ENCODE peak calls at places on chromosomes 11 and 22, in eight cellular contexts. One of them, this sample, is unnamed.

GRCh38 chr22:27723708-27724107 is 77.8 kb downstream of the MN1 start:
- DNase-seq in epithelial cell of esophagus: no peak
- DNase-seq in HS-27A: no peak
- DNase-seq in IMR-90: no peak
- DNase-seq in stimulated activated CD4-positive, alpha-beta T cell treated with anti-CD3 and anti-CD28 coated beads, Interleukin-2, amount 100 ng/mL, for 48 hours: no peak
- DNase-seq in NCI-H1436: no peak
- DNase-seq in cardiac fibroblast: no peak
- DNase-seq in activated naive CD8-positive, alpha-beta T cell treated with anti-CD3 and anti-CD28 coated beads, Interleukin-2, amount 50 U/mL, for 24 hours: no peak
- DNase-seq in this sample: no peak

GRCh38 chr11:34987617-34988016 is 71.2 kb downstream of the PDHX start:
- DNase-seq in epithelial cell of esophagus: no peak
- DNase-seq in HS-27A: no peak
- DNase-seq in IMR-90: peak; percentile 62
- DNase-seq in stimulated activated CD4-positive, alpha-beta T cell treated with anti-CD3 and anti-CD28 coated beads, Interleukin-2, amount 100 ng/mL, for 48 hours: no peak
- DNase-seq in NCI-H1436: no peak
- DNase-seq in cardiac fibroblast: no peak
- DNase-seq in activated naive CD8-positive, alpha-beta T cell treated with anti-CD3 and anti-CD28 coated beads, Interleukin-2, amount 50 U/mL, for 24 hours: no peak
- DNase-seq in this sample: no peak

GRCh38 chr11:60064115-60064514 is 7.7 kb downstream of the MS4A3 start:
- DNase-seq in epithelial cell of esophagus: no peak
- DNase-seq in HS-27A: no peak
- DNase-seq in IMR-90: no peak
- DNase-seq in stimulated activated CD4-positive, alpha-beta T cell treated with anti-CD3 and anti-CD28 coated beads, Interleukin-2, amount 100 ng/mL, for 48 hours: no peak
- DNase-seq in NCI-H1436: no peak
- DNase-seq in cardiac fibroblast: no peak
- DNase-seq in activated naive CD8-positive, alpha-beta T cell treated with anti-CD3 and anti-CD28 coated beads, Interleukin-2, amount 50 U/mL, for 24 hours: no peak
- DNase-seq in this sample: no peak

GRCh38 chr11:7564803-7565202 is 51.0 kb downstream of the PPFIBP2 start:
- DNase-seq in epithelial cell of esophagus: no peak
- DNase-seq in HS-27A: no peak
- DNase-seq in IMR-90: no peak
- DNase-seq in stimulated activated CD4-positive, alpha-beta T cell treated with anti-CD3 and anti-CD28 coated beads, Interleukin-2, amount 100 ng/mL, for 48 hours: no peak
- DNase-seq in NCI-H1436: no peak
- DNase-seq in cardiac fibroblast: no peak
- DNase-seq in activated naive CD8-positive, alpha-beta T cell treated with anti-CD3 and anti-CD28 coated beads, Interleukin-2, amount 50 U/mL, for 24 hours: no peak
- DNase-seq in this sample: no peak

GRCh38 chr11:111792314-111792713 is 26.1 kb upstream of the PPP2R1B start:
- DNase-seq in epithelial cell of esophagus: no peak
- DNase-seq in HS-27A: no peak
- DNase-seq in IMR-90: no peak
- DNase-seq in stimulated activated CD4-positive, alpha-beta T cell treated with anti-CD3 and anti-CD28 coated beads, Interleukin-2, amount 100 ng/mL, for 48 hours: no peak
- DNase-seq in NCI-H1436: no peak
- DNase-seq in cardiac fibroblast: no peak
- DNase-seq in activated naive CD8-positive, alpha-beta T cell treated with anti-CD3 and anti-CD28 coated beads, Interleukin-2, amount 50 U/mL, for 24 hours: no peak
- DNase-seq in this sample: no peak

GRCh38 chr11:30458541-30458940 is 127.6 kb downstream of the MPPED2 start:
- DNase-seq in epithelial cell of esophagus: no peak
- DNase-seq in HS-27A: no peak
- DNase-seq in IMR-90: no peak
- DNase-seq in stimulated activated CD4-positive, alpha-beta T cell treated with anti-CD3 and anti-CD28 coated beads, Interleukin-2, amount 100 ng/mL, for 48 hours: no peak
- DNase-seq in NCI-H1436: no peak
- DNase-seq in cardiac fibroblast: no peak
- DNase-seq in activated naive CD8-positive, alpha-beta T cell treated with anti-CD3 and anti-CD28 coated beads, Interleukin-2, amount 50 U/mL, for 24 hours: no peak
- DNase-seq in this sample: no peak

GRCh38 chr11:34050967-34051348 is 573 bp upstream of the CAPRIN1 start:
- DNase-seq in epithelial cell of esophagus: no peak
- DNase-seq in HS-27A: peak; percentile 8
- DNase-seq in IMR-90: peak; percentile 30
- DNase-seq in stimulated activated CD4-positive, alpha-beta T cell treated with anti-CD3 and anti-CD28 coated beads, Interleukin-2, amount 100 ng/mL, for 48 hours: no peak
- DNase-seq in NCI-H1436: peak; percentile 62
- DNase-seq in cardiac fibroblast: no peak
- DNase-seq in activated naive CD8-positive, alpha-beta T cell treated with anti-CD3 and anti-CD28 coated beads, Interleukin-2, amount 50 U/mL, for 24 hours: no peak
- DNase-seq in this sample: no peak

GRCh38 chr11:66768088-66768521 is 39.1 kb upstream of the SPTBN2 start:
- DNase-seq in epithelial cell of esophagus: peak; percentile 96
- DNase-seq in HS-27A: no peak
- DNase-seq in IMR-90: peak; percentile 21
- DNase-seq in stimulated activated CD4-positive, alpha-beta T cell treated with anti-CD3 and anti-CD28 coated beads, Interleukin-2, amount 100 ng/mL, for 48 hours: no peak
- DNase-seq in NCI-H1436: no peak
- DNase-seq in cardiac fibroblast: peak; percentile 34
- DNase-seq in activated naive CD8-positive, alpha-beta T cell treated with anti-CD3 and anti-CD28 coated beads, Interleukin-2, amount 50 U/mL, for 24 hours: no peak
- DNase-seq in this sample: peak; percentile 97

GRCh38 chr11:30586251-30587144 is at the start of gene MPPED2:
- DNase-seq in epithelial cell of esophagus: peak; percentile 2
- DNase-seq in HS-27A: no peak
- DNase-seq in IMR-90: no peak
- DNase-seq in stimulated activated CD4-positive, alpha-beta T cell treated with anti-CD3 and anti-CD28 coated beads, Interleukin-2, amount 100 ng/mL, for 48 hours: no peak
- DNase-seq in NCI-H1436: peak; percentile 6
- DNase-seq in cardiac fibroblast: no peak
- DNase-seq in activated naive CD8-positive, alpha-beta T cell treated with anti-CD3 and anti-CD28 coated beads, Interleukin-2, amount 50 U/mL, for 24 hours: peak; percentile 37
- DNase-seq in this sample: no peak

GRCh38 chr11:14249121-14249963 is 109.6 kb downstream of the RRAS2 start:
- DNase-seq in epithelial cell of esophagus: peak; percentile 55
- DNase-seq in HS-27A: peak; percentile 30
- DNase-seq in IMR-90: peak; percentile 53
- DNase-seq in stimulated activated CD4-positive, alpha-beta T cell treated with anti-CD3 and anti-CD28 coated beads, Interleukin-2, amount 100 ng/mL, for 48 hours: peak; percentile 60
- DNase-seq in NCI-H1436: peak; percentile 53
- DNase-seq in cardiac fibroblast: peak; percentile 71
- DNase-seq in activated naive CD8-positive, alpha-beta T cell treated with anti-CD3 and anti-CD28 coated beads, Interleukin-2, amount 50 U/mL, for 24 hours: peak; percentile 70
- DNase-seq in this sample: peak; percentile 42

GRCh38 chr22:43262990-43263644 is 76.2 kb upstream of the TTLL12 start:
- DNase-seq in epithelial cell of esophagus: peak; percentile 6
- DNase-seq in HS-27A: no peak
- DNase-seq in IMR-90: no peak
- DNase-seq in stimulated activated CD4-positive, alpha-beta T cell treated with anti-CD3 and anti-CD28 coated beads, Interleukin-2, amount 100 ng/mL, for 48 hours: no peak
- DNase-seq in NCI-H1436: no peak
- DNase-seq in cardiac fibroblast: peak; percentile 37
- DNase-seq in activated naive CD8-positive, alpha-beta T cell treated with anti-CD3 and anti-CD28 coated beads, Interleukin-2, amount 50 U/mL, for 24 hours: peak; percentile 41
- DNase-seq in this sample: no peak

GRCh38 chr22:29820941-29821789 is 16.9 kb downstream of the ASCC2 start:
- DNase-seq in epithelial cell of esophagus: peak; percentile 99
- DNase-seq in HS-27A: peak; percentile 70
- DNase-seq in IMR-90: peak; percentile 98
- DNase-seq in stimulated activated CD4-positive, alpha-beta T cell treated with anti-CD3 and anti-CD28 coated beads, Interleukin-2, amount 100 ng/mL, for 48 hours: peak; percentile 22
- DNase-seq in NCI-H1436: peak; percentile 20
- DNase-seq in cardiac fibroblast: peak; percentile 99
- DNase-seq in activated naive CD8-positive, alpha-beta T cell treated with anti-CD3 and anti-CD28 coated beads, Interleukin-2, amount 50 U/mL, for 24 hours: peak; percentile 58
- DNase-seq in this sample: peak; percentile 100

GRCh38 chr22:33853200-33854097 is 66.8 kb downstream of the LARGE1 start:
- DNase-seq in epithelial cell of esophagus: peak; percentile 5
- DNase-seq in HS-27A: no peak
- DNase-seq in IMR-90: peak; percentile 77
- DNase-seq in stimulated activated CD4-positive, alpha-beta T cell treated with anti-CD3 and anti-CD28 coated beads, Interleukin-2, amount 100 ng/mL, for 48 hours: no peak
- DNase-seq in NCI-H1436: peak; percentile 59
- DNase-seq in cardiac fibroblast: peak; percentile 67
- DNase-seq in activated naive CD8-positive, alpha-beta T cell treated with anti-CD3 and anti-CD28 coated beads, Interleukin-2, amount 50 U/mL, for 24 hours: peak; percentile 7
- DNase-seq in this sample: peak; percentile 48

GRCh38 chr11:118581057-118581456 is 8.8 kb downstream of the ARCN1 start:
- DNase-seq in epithelial cell of esophagus: no peak
- DNase-seq in HS-27A: no peak
- DNase-seq in IMR-90: no peak
- DNase-seq in stimulated activated CD4-positive, alpha-beta T cell treated with anti-CD3 and anti-CD28 coated beads, Interleukin-2, amount 100 ng/mL, for 48 hours: no peak
- DNase-seq in NCI-H1436: no peak
- DNase-seq in cardiac fibroblast: no peak
- DNase-seq in activated naive CD8-positive, alpha-beta T cell treated with anti-CD3 and anti-CD28 coated beads, Interleukin-2, amount 50 U/mL, for 24 hours: no peak
- DNase-seq in this sample: no peak

GRCh38 chr11:67632982-67633755 is 3.4 kb upstream of the NUDT8 start:
- DNase-seq in epithelial cell of esophagus: no peak
- DNase-seq in HS-27A: no peak
- DNase-seq in IMR-90: no peak
- DNase-seq in stimulated activated CD4-positive, alpha-beta T cell treated with anti-CD3 and anti-CD28 coated beads, Interleukin-2, amount 100 ng/mL, for 48 hours: no peak
- DNase-seq in NCI-H1436: no peak
- DNase-seq in cardiac fibroblast: no peak
- DNase-seq in activated naive CD8-positive, alpha-beta T cell treated with anti-CD3 and anti-CD28 coated beads, Interleukin-2, amount 50 U/mL, for 24 hours: no peak
- DNase-seq in this sample: no peak

GRCh38 chr11:3096909-3097395 is 39.7 kb upstream of the CARS1 start:
- DNase-seq in epithelial cell of esophagus: no peak
- DNase-seq in HS-27A: no peak
- DNase-seq in IMR-90: no peak
- DNase-seq in stimulated activated CD4-positive, alpha-beta T cell treated with anti-CD3 and anti-CD28 coated beads, Interleukin-2, amount 100 ng/mL, for 48 hours: no peak
- DNase-seq in NCI-H1436: no peak
- DNase-seq in cardiac fibroblast: no peak
- DNase-seq in activated naive CD8-positive, alpha-beta T cell treated with anti-CD3 and anti-CD28 coated beads, Interleukin-2, amount 50 U/mL, for 24 hours: no peak
- DNase-seq in this sample: no peak

GRCh38 chr22:18035740-18036139 is 11.4 kb upstream of the MICAL3 start:
- DNase-seq in epithelial cell of esophagus: peak; percentile 95
- DNase-seq in HS-27A: no peak
- DNase-seq in IMR-90: peak; percentile 19
- DNase-seq in stimulated activated CD4-positive, alpha-beta T cell treated with anti-CD3 and anti-CD28 coated beads, Interleukin-2, amount 100 ng/mL, for 48 hours: no peak
- DNase-seq in NCI-H1436: no peak
- DNase-seq in cardiac fibroblast: peak; percentile 42
- DNase-seq in activated naive CD8-positive, alpha-beta T cell treated with anti-CD3 and anti-CD28 coated beads, Interleukin-2, amount 50 U/mL, for 24 hours: no peak
- DNase-seq in this sample: peak; percentile 87

GRCh38 chr11:68669301-68670090 is 14.8 kb upstream of the GAL start:
- DNase-seq in epithelial cell of esophagus: no peak
- DNase-seq in HS-27A: no peak
- DNase-seq in IMR-90: no peak
- DNase-seq in stimulated activated CD4-positive, alpha-beta T cell treated with anti-CD3 and anti-CD28 coated beads, Interleukin-2, amount 100 ng/mL, for 48 hours: no peak
- DNase-seq in NCI-H1436: no peak
- DNase-seq in cardiac fibroblast: no peak
- DNase-seq in activated naive CD8-positive, alpha-beta T cell treated with anti-CD3 and anti-CD28 coated beads, Interleukin-2, amount 50 U/mL, for 24 hours: no peak
- DNase-seq in this sample: no peak

GRCh38 chr11:38503876-38504275 is 1905.8 kb upstream of the RAG2 start:
- DNase-seq in epithelial cell of esophagus: no peak
- DNase-seq in HS-27A: no peak
- DNase-seq in IMR-90: no peak
- DNase-seq in stimulated activated CD4-positive, alpha-beta T cell treated with anti-CD3 and anti-CD28 coated beads, Interleukin-2, amount 100 ng/mL, for 48 hours: no peak
- DNase-seq in NCI-H1436: no peak
- DNase-seq in cardiac fibroblast: no peak
- DNase-seq in activated naive CD8-positive, alpha-beta T cell treated with anti-CD3 and anti-CD28 coated beads, Interleukin-2, amount 50 U/mL, for 24 hours: no peak
- DNase-seq in this sample: no peak

GRCh38 chr11:10688401-10688800 is 5.2 kb downstream of the IRAG1 start:
- DNase-seq in epithelial cell of esophagus: peak; percentile 85
- DNase-seq in HS-27A: no peak
- DNase-seq in IMR-90: peak; percentile 34
- DNase-seq in stimulated activated CD4-positive, alpha-beta T cell treated with anti-CD3 and anti-CD28 coated beads, Interleukin-2, amount 100 ng/mL, for 48 hours: no peak
- DNase-seq in NCI-H1436: no peak
- DNase-seq in cardiac fibroblast: no peak
- DNase-seq in activated naive CD8-positive, alpha-beta T cell treated with anti-CD3 and anti-CD28 coated beads, Interleukin-2, amount 50 U/mL, for 24 hours: peak; percentile 6
- DNase-seq in this sample: peak; percentile 91

GRCh38 chr11:71248656-71249055 is 3.7 kb downstream of the SHANK2 start:
- DNase-seq in epithelial cell of esophagus: no peak
- DNase-seq in HS-27A: no peak
- DNase-seq in IMR-90: no peak
- DNase-seq in stimulated activated CD4-positive, alpha-beta T cell treated with anti-CD3 and anti-CD28 coated beads, Interleukin-2, amount 100 ng/mL, for 48 hours: no peak
- DNase-seq in NCI-H1436: no peak
- DNase-seq in cardiac fibroblast: no peak
- DNase-seq in activated naive CD8-positive, alpha-beta T cell treated with anti-CD3 and anti-CD28 coated beads, Interleukin-2, amount 50 U/mL, for 24 hours: no peak
- DNase-seq in this sample: no peak

GRCh38 chr22:46614070-46614931 is 5.9 kb upstream of the GRAMD4 start:
- DNase-seq in epithelial cell of esophagus: no peak
- DNase-seq in HS-27A: no peak
- DNase-seq in IMR-90: no peak
- DNase-seq in stimulated activated CD4-positive, alpha-beta T cell treated with anti-CD3 and anti-CD28 coated beads, Interleukin-2, amount 100 ng/mL, for 48 hours: peak; percentile 42
- DNase-seq in NCI-H1436: no peak
- DNase-seq in cardiac fibroblast: no peak
- DNase-seq in activated naive CD8-positive, alpha-beta T cell treated with anti-CD3 and anti-CD28 coated beads, Interleukin-2, amount 50 U/mL, for 24 hours: peak; percentile 57
- DNase-seq in this sample: no peak

GRCh38 chr11:9109858-9110731 is 18.7 kb upstream of the SCUBE2 start:
- DNase-seq in epithelial cell of esophagus: peak; percentile 47
- DNase-seq in HS-27A: no peak
- DNase-seq in IMR-90: peak; percentile 21
- DNase-seq in stimulated activated CD4-positive, alpha-beta T cell treated with anti-CD3 and anti-CD28 coated beads, Interleukin-2, amount 100 ng/mL, for 48 hours: no peak
- DNase-seq in NCI-H1436: no peak
- DNase-seq in cardiac fibroblast: no peak
- DNase-seq in activated naive CD8-positive, alpha-beta T cell treated with anti-CD3 and anti-CD28 coated beads, Interleukin-2, amount 50 U/mL, for 24 hours: no peak
- DNase-seq in this sample: peak; percentile 48

GRCh38 chr11:31557991-31558390 is 48.4 kb downstream of the ELP4 start:
- DNase-seq in epithelial cell of esophagus: no peak
- DNase-seq in HS-27A: no peak
- DNase-seq in IMR-90: peak; percentile 3
- DNase-seq in stimulated activated CD4-positive, alpha-beta T cell treated with anti-CD3 and anti-CD28 coated beads, Interleukin-2, amount 100 ng/mL, for 48 hours: no peak
- DNase-seq in NCI-H1436: no peak
- DNase-seq in cardiac fibroblast: peak; percentile 43
- DNase-seq in activated naive CD8-positive, alpha-beta T cell treated with anti-CD3 and anti-CD28 coated beads, Interleukin-2, amount 50 U/mL, for 24 hours: no peak
- DNase-seq in this sample: no peak

GRCh38 chr11:3953327-3953726 is 97.9 kb downstream of the STIM1 start:
- DNase-seq in epithelial cell of esophagus: no peak
- DNase-seq in HS-27A: no peak
- DNase-seq in IMR-90: no peak
- DNase-seq in stimulated activated CD4-positive, alpha-beta T cell treated with anti-CD3 and anti-CD28 coated beads, Interleukin-2, amount 100 ng/mL, for 48 hours: no peak
- DNase-seq in NCI-H1436: no peak
- DNase-seq in cardiac fibroblast: no peak
- DNase-seq in activated naive CD8-positive, alpha-beta T cell treated with anti-CD3 and anti-CD28 coated beads, Interleukin-2, amount 50 U/mL, for 24 hours: no peak
- DNase-seq in this sample: no peak

GRCh38 chr11:17386331-17387084 is 2.0 kb downstream of the KCNJ11 start:
- DNase-seq in epithelial cell of esophagus: peak; percentile 63
- DNase-seq in HS-27A: no peak
- DNase-seq in IMR-90: peak; percentile 34
- DNase-seq in stimulated activated CD4-positive, alpha-beta T cell treated with anti-CD3 and anti-CD28 coated beads, Interleukin-2, amount 100 ng/mL, for 48 hours: peak; percentile 43
- DNase-seq in NCI-H1436: no peak
- DNase-seq in cardiac fibroblast: peak; percentile 61
- DNase-seq in activated naive CD8-positive, alpha-beta T cell treated with anti-CD3 and anti-CD28 coated beads, Interleukin-2, amount 50 U/mL, for 24 hours: peak; percentile 55
- DNase-seq in this sample: no peak

GRCh38 chr22:50705219-50705691 is 32.6 kb downstream of the SHANK3 start:
- DNase-seq in epithelial cell of esophagus: peak; percentile 49
- DNase-seq in HS-27A: no peak
- DNase-seq in IMR-90: peak; percentile 70
- DNase-seq in stimulated activated CD4-positive, alpha-beta T cell treated with anti-CD3 and anti-CD28 coated beads, Interleukin-2, amount 100 ng/mL, for 48 hours: no peak
- DNase-seq in NCI-H1436: peak; percentile 97
- DNase-seq in cardiac fibroblast: peak; percentile 70
- DNase-seq in activated naive CD8-positive, alpha-beta T cell treated with anti-CD3 and anti-CD28 coated beads, Interleukin-2, amount 50 U/mL, for 24 hours: no peak
- DNase-seq in this sample: peak; percentile 14

GRCh38 chr22:20818471-20818870 is 40.1 kb downstream of the PI4KA start:
- DNase-seq in epithelial cell of esophagus: no peak
- DNase-seq in HS-27A: no peak
- DNase-seq in IMR-90: no peak
- DNase-seq in stimulated activated CD4-positive, alpha-beta T cell treated with anti-CD3 and anti-CD28 coated beads, Interleukin-2, amount 100 ng/mL, for 48 hours: no peak
- DNase-seq in NCI-H1436: no peak
- DNase-seq in cardiac fibroblast: no peak
- DNase-seq in activated naive CD8-positive, alpha-beta T cell treated with anti-CD3 and anti-CD28 coated beads, Interleukin-2, amount 50 U/mL, for 24 hours: no peak
- DNase-seq in this sample: no peak

GRCh38 chr11:94183886-94184264 is 55.2 kb downstream of the PANX1 start:
- DNase-seq in epithelial cell of esophagus: peak; percentile 72
- DNase-seq in HS-27A: peak; percentile 30
- DNase-seq in IMR-90: peak; percentile 67
- DNase-seq in stimulated activated CD4-positive, alpha-beta T cell treated with anti-CD3 and anti-CD28 coated beads, Interleukin-2, amount 100 ng/mL, for 48 hours: peak; percentile 22
- DNase-seq in NCI-H1436: no peak
- DNase-seq in cardiac fibroblast: peak; percentile 76
- DNase-seq in activated naive CD8-positive, alpha-beta T cell treated with anti-CD3 and anti-CD28 coated beads, Interleukin-2, amount 50 U/mL, for 24 hours: peak; percentile 30
- DNase-seq in this sample: peak; percentile 66

GRCh38 chr22:50688448-50688847 is 15.8 kb downstream of the SHANK3 start:
- DNase-seq in epithelial cell of esophagus: no peak
- DNase-seq in HS-27A: no peak
- DNase-seq in IMR-90: no peak
- DNase-seq in stimulated activated CD4-positive, alpha-beta T cell treated with anti-CD3 and anti-CD28 coated beads, Interleukin-2, amount 100 ng/mL, for 48 hours: no peak
- DNase-seq in NCI-H1436: no peak
- DNase-seq in cardiac fibroblast: no peak
- DNase-seq in activated naive CD8-positive, alpha-beta T cell treated with anti-CD3 and anti-CD28 coated beads, Interleukin-2, amount 50 U/mL, for 24 hours: no peak
- DNase-seq in this sample: no peak

This sample was measured in bronchial epithelial cell.